ENCODE peak calls at places on chromosomes 5 and 9, in eight cellular contexts. One of them, this sample, is unnamed. For H3K9me3 and H3K4me1, the result is how much of the 10 kb centered on the place peaks cover.

GRCh38 chr9:19788152-19788551 is 685 bp downstream of the SLC24A2 start:
- DNase-seq in transverse colon: no peak
- DNase-seq in CD4-positive, CD25-positive, alpha-beta regulatory T cell: no peak
- DNase-seq in body of pancreas: no peak
- DNase-seq in stomach: no peak
- DNase-seq in mammary epithelial cell: peak
- DNase-seq in psoas muscle: no peak
- DNase-seq in vagina: no peak
- DNase-seq in this sample: no peak

GRCh38 chr5:10338996-10339903 is 14.2 kb upstream of the MARCHF6 start:
- DNase-seq in transverse colon: no peak
- DNase-seq in CD4-positive, CD25-positive, alpha-beta regulatory T cell: no peak
- DNase-seq in body of pancreas: no peak
- DNase-seq in stomach: no peak
- DNase-seq in mammary epithelial cell: no peak
- DNase-seq in psoas muscle: no peak
- DNase-seq in vagina: no peak
- DNase-seq in this sample: no peak

GRCh38 chr9:6114424-6114823 is 99.0 kb upstream of the RANBP6 start:
- DNase-seq in transverse colon: no peak
- DNase-seq in CD4-positive, CD25-positive, alpha-beta regulatory T cell: no peak
- DNase-seq in body of pancreas: no peak
- DNase-seq in stomach: no peak
- DNase-seq in mammary epithelial cell: no peak
- DNase-seq in psoas muscle: peak
- DNase-seq in vagina: no peak
- DNase-seq in this sample: no peak

GRCh38 chr5:127088226-127088625 is 14.9 kb upstream of the C5orf63 start:
- DNase-seq in transverse colon: peak
- DNase-seq in CD4-positive, CD25-positive, alpha-beta regulatory T cell: no peak
- DNase-seq in body of pancreas: peak
- DNase-seq in stomach: no peak
- DNase-seq in mammary epithelial cell: peak
- DNase-seq in psoas muscle: no peak
- DNase-seq in vagina: no peak
- DNase-seq in this sample: no peak

GRCh38 chr5:18534119-18534518 is 899.9 kb downstream of the TAF11L14 start:
- DNase-seq in transverse colon: no peak
- DNase-seq in CD4-positive, CD25-positive, alpha-beta regulatory T cell: no peak
- DNase-seq in body of pancreas: no peak
- DNase-seq in stomach: no peak
- DNase-seq in mammary epithelial cell: no peak
- DNase-seq in psoas muscle: no peak
- DNase-seq in vagina: no peak
- DNase-seq in this sample: no peak

GRCh38 chr5:134477462-134478245 is 47.8 kb upstream of the JADE2 start:
- DNase-seq in transverse colon: peak
- DNase-seq in CD4-positive, CD25-positive, alpha-beta regulatory T cell: no peak
- DNase-seq in body of pancreas: no peak
- DNase-seq in stomach: no peak
- DNase-seq in mammary epithelial cell: peak
- DNase-seq in psoas muscle: no peak
- DNase-seq in vagina: no peak
- DNase-seq in this sample: no peak

GRCh38 chr5:132266031-132266835 is 8.7 kb downstream of the PDLIM4 start:
- DNase-seq in transverse colon: no peak
- DNase-seq in CD4-positive, CD25-positive, alpha-beta regulatory T cell: no peak
- DNase-seq in body of pancreas: no peak
- DNase-seq in stomach: no peak
- DNase-seq in mammary epithelial cell: no peak
- DNase-seq in psoas muscle: no peak
- DNase-seq in vagina: peak
- DNase-seq in this sample: no peak

GRCh38 chr9:110752766-110753165 is 84.2 kb downstream of the MUSK start:
- DNase-seq in transverse colon: no peak
- DNase-seq in CD4-positive, CD25-positive, alpha-beta regulatory T cell: no peak
- DNase-seq in body of pancreas: no peak
- DNase-seq in stomach: no peak
- DNase-seq in mammary epithelial cell: peak
- DNase-seq in psoas muscle: no peak
- DNase-seq in vagina: no peak
- DNase-seq in this sample: no peak

GRCh38 chr9:16542290-16542689 is 328.2 kb downstream of the BNC2 start:
- DNase-seq in transverse colon: no peak
- DNase-seq in CD4-positive, CD25-positive, alpha-beta regulatory T cell: no peak
- DNase-seq in body of pancreas: no peak
- DNase-seq in stomach: no peak
- DNase-seq in mammary epithelial cell: no peak
- DNase-seq in psoas muscle: no peak
- DNase-seq in vagina: no peak
- DNase-seq in this sample: no peak

GRCh38 chr5:19927919-19928318 is 60.1 kb downstream of the CDH18 start:
- DNase-seq in transverse colon: no peak
- DNase-seq in CD4-positive, CD25-positive, alpha-beta regulatory T cell: no peak
- DNase-seq in body of pancreas: no peak
- DNase-seq in stomach: no peak
- DNase-seq in mammary epithelial cell: no peak
- DNase-seq in psoas muscle: no peak
- DNase-seq in vagina: no peak
- DNase-seq in this sample: no peak

GRCh38 chr5:160395111-160395510 is 4.7 kb downstream of the FAM200C start:
- DNase-seq in transverse colon: no peak
- DNase-seq in CD4-positive, CD25-positive, alpha-beta regulatory T cell: no peak
- DNase-seq in body of pancreas: no peak
- DNase-seq in stomach: no peak
- DNase-seq in mammary epithelial cell: no peak
- DNase-seq in psoas muscle: no peak
- DNase-seq in vagina: no peak
- DNase-seq in this sample: no peak

GRCh38 chr5:165622864-165623536 is 2117.6 kb downstream of the MAT2B start:
- DNase-seq in transverse colon: no peak
- DNase-seq in CD4-positive, CD25-positive, alpha-beta regulatory T cell: no peak
- DNase-seq in body of pancreas: no peak
- DNase-seq in stomach: no peak
- DNase-seq in mammary epithelial cell: no peak
- DNase-seq in psoas muscle: no peak
- DNase-seq in vagina: no peak
- DNase-seq in this sample: no peak

GRCh38 chr9:77807846-77808749 is 160.0 kb upstream of the GNA14 start:
- DNase-seq in transverse colon: no peak
- DNase-seq in CD4-positive, CD25-positive, alpha-beta regulatory T cell: no peak
- DNase-seq in body of pancreas: no peak
- DNase-seq in stomach: no peak
- DNase-seq in mammary epithelial cell: no peak
- DNase-seq in psoas muscle: no peak
- DNase-seq in vagina: no peak
- DNase-seq in this sample: no peak

GRCh38 chr5:28374492-28374934 is 1336.1 kb upstream of the CDH9 start:
- DNase-seq in transverse colon: no peak
- DNase-seq in CD4-positive, CD25-positive, alpha-beta regulatory T cell: no peak
- DNase-seq in body of pancreas: no peak
- DNase-seq in stomach: no peak
- DNase-seq in mammary epithelial cell: peak
- DNase-seq in psoas muscle: no peak
- DNase-seq in vagina: no peak
- DNase-seq in this sample: no peak

DNA sequence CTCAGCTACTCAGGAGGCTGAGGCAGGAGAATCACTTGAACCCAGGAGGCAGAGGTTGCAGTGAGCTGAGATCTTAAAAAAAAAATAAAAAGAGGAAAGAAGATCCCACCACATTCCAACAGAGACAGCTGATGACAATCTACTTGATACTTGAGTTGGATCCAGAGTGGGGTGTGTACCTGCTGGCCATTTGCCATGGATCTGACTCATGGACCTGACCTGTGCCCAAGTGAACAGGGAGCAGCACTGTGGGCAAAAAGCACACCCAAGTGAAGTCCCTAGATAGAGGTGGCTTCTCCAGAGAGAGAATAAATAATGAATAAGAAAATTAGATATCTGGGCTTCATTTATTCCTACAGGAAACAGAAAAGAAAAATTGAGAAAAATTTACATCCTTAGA is 81.2 kb upstream of the MIER3 start:
- DNase-seq in transverse colon: peak
- DNase-seq in CD4-positive, CD25-positive, alpha-beta regulatory T cell: no peak
- DNase-seq in body of pancreas: peak
- DNase-seq in stomach: peak
- DNase-seq in mammary epithelial cell: peak
- DNase-seq in psoas muscle: no peak
- DNase-seq in vagina: no peak
- DNase-seq in this sample: no peak
- H3K9me3 ChIP-seq in transverse colon: under half
- H3K9me3 ChIP-seq in CD4-positive, CD25-positive, alpha-beta regulatory T cell: under half
- H3K9me3 ChIP-seq in body of pancreas: under half
- H3K9me3 ChIP-seq in stomach: under half
- H3K9me3 ChIP-seq in mammary epithelial cell: under half
- H3K9me3 ChIP-seq in psoas muscle: under half
- H3K9me3 ChIP-seq in vagina: under half
- H3K9me3 ChIP-seq in this sample: under half

GRCh38 chr5:116452774-116453368 is 121.8 kb downstream of the SEMA6A start:
- DNase-seq in transverse colon: no peak
- DNase-seq in CD4-positive, CD25-positive, alpha-beta regulatory T cell: no peak
- DNase-seq in body of pancreas: no peak
- DNase-seq in stomach: no peak
- DNase-seq in mammary epithelial cell: no peak
- DNase-seq in psoas muscle: no peak
- DNase-seq in vagina: no peak
- DNase-seq in this sample: no peak
- H3K4me3 ChIP-seq in transverse colon: no peak
- H3K4me3 ChIP-seq in CD4-positive, CD25-positive, alpha-beta regulatory T cell: no peak
- H3K4me3 ChIP-seq in body of pancreas: no peak
- H3K4me3 ChIP-seq in stomach: no peak
- H3K4me3 ChIP-seq in mammary epithelial cell: no peak
- H3K4me3 ChIP-seq in psoas muscle: no peak
- H3K4me3 ChIP-seq in vagina: no peak
- H3K4me3 ChIP-seq in this sample: no peak

GRCh38 chr5:110339399-110339798 is 387.1 kb downstream of the TMEM232 start:
- DNase-seq in transverse colon: no peak
- DNase-seq in CD4-positive, CD25-positive, alpha-beta regulatory T cell: no peak
- DNase-seq in body of pancreas: no peak
- DNase-seq in stomach: no peak
- DNase-seq in mammary epithelial cell: no peak
- DNase-seq in psoas muscle: no peak
- DNase-seq in vagina: no peak
- DNase-seq in this sample: no peak
- H3K4me1 ChIP-seq in transverse colon: under half
- H3K4me1 ChIP-seq in CD4-positive, CD25-positive, alpha-beta regulatory T cell: under half
- H3K4me1 ChIP-seq in body of pancreas: under half
- H3K4me1 ChIP-seq in stomach: under half
- H3K4me1 ChIP-seq in mammary epithelial cell: under half
- H3K4me1 ChIP-seq in psoas muscle: under half
- H3K4me1 ChIP-seq in vagina: under half
- H3K4me1 ChIP-seq in this sample: under half

DNA sequence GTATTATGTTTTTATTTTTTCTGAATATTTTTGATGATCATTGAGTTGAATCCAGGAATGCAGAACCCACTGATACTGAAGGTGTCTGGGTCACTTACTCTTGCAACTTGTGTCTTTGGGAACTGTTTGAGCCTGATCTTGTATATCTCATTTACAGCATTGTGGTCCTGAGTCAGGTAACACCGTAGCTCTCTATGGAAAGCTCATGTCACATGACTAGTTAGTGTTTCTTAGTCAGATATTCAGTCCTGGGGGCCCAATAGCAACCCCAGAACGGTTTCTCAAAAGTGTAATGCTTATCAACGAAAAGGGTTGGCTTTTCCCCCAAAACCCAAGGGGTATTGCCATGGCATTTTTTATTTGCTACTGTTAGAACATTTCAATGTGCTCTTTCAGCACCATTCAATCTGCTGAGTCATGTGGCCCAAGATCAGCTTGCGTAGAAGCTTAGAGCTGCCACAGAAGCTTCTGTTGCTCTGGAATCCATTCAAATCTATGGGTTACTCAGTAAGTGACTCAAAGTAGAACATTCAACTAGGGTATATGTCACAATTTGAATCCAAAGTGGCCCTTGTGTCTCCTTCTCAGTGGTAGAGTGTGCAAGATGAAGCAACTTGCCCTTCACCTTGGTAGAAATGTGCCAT is 12.1 kb upstream of the PTAR1 start:
- DNase-seq in transverse colon: no peak
- DNase-seq in CD4-positive, CD25-positive, alpha-beta regulatory T cell: no peak
- DNase-seq in body of pancreas: no peak
- DNase-seq in stomach: no peak
- DNase-seq in mammary epithelial cell: no peak
- DNase-seq in psoas muscle: no peak
- DNase-seq in vagina: no peak
- DNase-seq in this sample: no peak
- H3K9me3 ChIP-seq in transverse colon: under half
- H3K9me3 ChIP-seq in CD4-positive, CD25-positive, alpha-beta regulatory T cell: under half
- H3K9me3 ChIP-seq in body of pancreas: under half
- H3K9me3 ChIP-seq in stomach: under half
- H3K9me3 ChIP-seq in mammary epithelial cell: under half
- H3K9me3 ChIP-seq in psoas muscle: under half
- H3K9me3 ChIP-seq in vagina: under half
- H3K9me3 ChIP-seq in this sample: under half

GRCh38 chr9:136664799-136665082 is 2.0 kb downstream of the EGFL7 start:
- DNase-seq in transverse colon: no peak
- DNase-seq in CD4-positive, CD25-positive, alpha-beta regulatory T cell: no peak
- DNase-seq in body of pancreas: no peak
- DNase-seq in stomach: no peak
- DNase-seq in mammary epithelial cell: no peak
- DNase-seq in psoas muscle: no peak
- DNase-seq in vagina: no peak
- DNase-seq in this sample: no peak
- H3K4me3 ChIP-seq in transverse colon: peak
- H3K4me3 ChIP-seq in CD4-positive, CD25-positive, alpha-beta regulatory T cell: no peak
- H3K4me3 ChIP-seq in body of pancreas: no peak
- H3K4me3 ChIP-seq in stomach: peak
- H3K4me3 ChIP-seq in mammary epithelial cell: no peak
- H3K4me3 ChIP-seq in psoas muscle: peak
- H3K4me3 ChIP-seq in vagina: peak
- H3K4me3 ChIP-seq in this sample: no peak

DNA sequence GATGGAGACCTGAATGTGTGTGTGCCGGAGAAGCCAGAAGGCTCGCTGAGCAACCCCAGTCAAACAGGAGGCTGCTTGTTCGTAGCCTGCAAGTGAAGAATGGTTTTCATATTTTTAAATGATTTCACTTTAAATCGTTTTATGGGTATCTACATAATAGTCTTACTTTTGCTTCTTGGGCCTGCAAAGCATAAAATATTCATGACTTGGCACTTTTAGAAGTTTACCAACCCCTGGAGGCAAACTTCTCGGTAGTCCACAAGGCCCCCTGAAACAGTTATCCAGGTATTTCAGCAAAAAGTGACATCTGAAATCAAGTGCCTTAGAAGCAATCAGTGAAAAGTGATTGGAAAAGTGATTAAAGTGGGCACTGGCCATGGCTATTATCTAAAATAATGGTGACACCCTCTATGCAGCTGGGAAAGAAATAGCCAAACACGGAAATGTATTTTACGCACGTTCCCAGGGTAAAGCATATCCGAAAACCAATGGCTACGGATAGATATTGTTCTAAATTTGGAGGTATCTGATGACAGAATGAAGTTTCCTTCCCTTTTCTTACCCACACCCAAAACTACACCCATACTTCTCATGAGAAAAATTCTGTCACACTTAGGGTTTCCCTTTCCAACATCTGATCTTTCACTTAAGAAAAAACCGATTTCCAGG is 39.0 kb downstream of the RAPGEF1 start:
- DNase-seq in transverse colon: no peak
- DNase-seq in CD4-positive, CD25-positive, alpha-beta regulatory T cell: no peak
- DNase-seq in body of pancreas: no peak
- DNase-seq in stomach: no peak
- DNase-seq in mammary epithelial cell: no peak
- DNase-seq in psoas muscle: no peak
- DNase-seq in vagina: no peak
- DNase-seq in this sample: no peak
- H3K4me1 ChIP-seq in transverse colon: under half
- H3K4me1 ChIP-seq in CD4-positive, CD25-positive, alpha-beta regulatory T cell: under half
- H3K4me1 ChIP-seq in body of pancreas: half or more
- H3K4me1 ChIP-seq in stomach: half or more
- H3K4me1 ChIP-seq in mammary epithelial cell: under half
- H3K4me1 ChIP-seq in psoas muscle: half or more
- H3K4me1 ChIP-seq in vagina: half or more
- H3K4me1 ChIP-seq in this sample: under half

This sample was measured in HAP-1.